ENCODE peak calls at places on chromosome 11, in six cellular contexts. S is A673; O is esophagus squamous epithelium; W is aorta; H is CD8-positive, alpha-beta T cell; M is CD4-positive, CD25-positive, alpha-beta regulatory T cell. C is an unnamed sample.

GRCh38 chr11:2702771-2703486 is 3.1 kb upstream of the KCNQ1OT1 start:
- DNase-seq in H (no peak), O (no peak), S (no peak), M (no peak), W (peak; percentile 51), C (peak; percentile 5)

GRCh38 chr11:47691979-47692378 is 23.2 kb downstream of the AGBL2 start:
- DNase-seq in W (no peak), H (no peak), S (no peak), O (no peak), M (no peak), C (no peak)

GRCh38 chr11:100632970-100633452 is 54.1 kb upstream of the ARHGAP42 start:
- DNase-seq in H (no peak), W (no peak), M (no peak), O (no peak), S (peak; percentile 46), C (peak; percentile 68)

GRCh38 chr11:36069576-36070214 is 125.8 kb downstream of the LDLRAD3 start:
- DNase-seq in O (no peak), M (no peak), W (no peak), H (no peak), S (no peak), C (no peak)

GRCh38 chr11:109729761-109730160 is 307.8 kb downstream of the C11orf87 start:
- DNase-seq in W (no peak), M (no peak), H (no peak), S (no peak), O (no peak), C (no peak)

GRCh38 chr11:6201486-6201885 is 2.5 kb downstream of the OR52W1 start:
- DNase-seq in H (no peak), O (no peak), W (no peak), S (no peak), M (no peak), C (no peak)

GRCh38 chr11:72584293-72584921 is 89.8 kb downstream of the PDE2A start:
- DNase-seq in S (no peak), M (peak; percentile 57), H (peak; percentile 57), O (no peak), W (peak; percentile 88), C (peak; percentile 53)

GRCh38 chr11:65415499-65416340 is 6.9 kb upstream of the NEAT1 start:
- DNase-seq in O (no peak), H (no peak), W (peak; percentile 69), S (no peak), M (no peak), C (peak; percentile 13)

GRCh38 chr11:120814531-120815259 is 209.2 kb upstream of the TBCEL start:
- DNase-seq in W (no peak), O (no peak), M (no peak), S (no peak), H (no peak), C (no peak)

GRCh38 chr11:107704432-107704831 is 7.4 kb downstream of the SLN start:
- DNase-seq in W (no peak), M (no peak), O (no peak), H (no peak), S (no peak), C (no peak)

GRCh38 chr11:128552783-128553661 is 34.3 kb downstream of the ETS1 start:
- DNase-seq in O (no peak), M (peak; percentile 86), H (no peak), S (peak; percentile 11), W (no peak), C (no peak)

GRCh38 chr11:128551641-128552335 is 35.6 kb downstream of the ETS1 start:
- DNase-seq in O (no peak), W (no peak), H (no peak), S (no peak), M (peak; percentile 69), C (no peak)

GRCh38 chr11:128550967-128551522 is 36.3 kb downstream of the ETS1 start:
- DNase-seq in M (peak; percentile 70), S (no peak), W (no peak), O (no peak), H (no peak), C (no peak)

GRCh38 chr11:128555606-128556005 is 31.8 kb downstream of the ETS1 start:
- DNase-seq in H (no peak), M (no peak), S (peak; percentile 24), O (no peak), W (no peak), C (no peak)

DNA sequence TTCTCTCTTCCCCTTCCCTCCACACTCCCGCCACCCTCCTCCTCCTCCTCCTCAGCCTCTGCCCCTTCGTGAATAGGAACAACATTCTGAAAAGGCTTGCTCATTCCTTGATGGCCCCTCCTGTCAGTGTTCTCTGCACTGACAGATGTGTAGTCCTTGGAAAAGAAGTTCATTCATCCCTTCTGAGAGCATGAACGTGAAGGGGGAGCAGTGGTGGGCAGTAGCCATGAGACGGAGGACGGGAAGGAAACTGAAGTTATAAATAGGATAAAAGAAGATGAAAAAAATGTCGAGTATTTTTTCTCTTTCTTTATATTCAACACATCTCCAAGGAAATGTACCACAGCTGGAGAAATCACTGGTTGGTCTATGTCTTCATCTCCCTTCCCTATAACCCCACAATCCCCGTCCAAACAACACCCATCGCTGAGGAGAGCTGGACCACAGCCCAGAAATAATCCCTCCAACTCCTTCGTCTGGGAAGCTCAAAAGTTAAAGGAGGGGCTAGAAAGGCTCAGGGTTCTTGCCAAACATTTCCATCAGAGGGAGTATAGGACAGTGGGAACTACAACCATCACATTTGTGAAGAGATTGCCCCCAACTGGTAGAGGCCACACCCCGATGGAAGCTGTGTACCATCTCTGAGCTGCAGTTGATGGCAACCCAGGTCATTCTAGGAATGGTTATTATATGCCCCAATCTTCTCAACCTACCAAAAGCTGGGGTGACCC is 33.5 kb downstream of the ETS1 start:
- DNase-seq in W (no peak), S (peak; percentile 33), M (no peak), O (no peak), H (no peak), C (no peak)
- H3K27ac ChIP-seq in W (no peak overlapping the region), S (no peak overlapping the region), M (peak overlapping the region; percentile 81), O (no peak overlapping the region), H (no peak overlapping the region), C (peak overlapping the region; percentile 95)

GRCh38 chr11:45850446-45850845 is 3.2 kb downstream of the CRY2 start:
- DNase-seq in M (no peak), O (no peak), S (no peak), H (no peak), W (no peak), C (no peak)

GRCh38 chr11:45847908-45848316 is 637 bp downstream of the CRY2 start:
- DNase-seq in H (peak; percentile 30), M (peak; percentile 86), S (peak; percentile 82), O (no peak), W (peak; percentile 81), C (peak; percentile 29)

GRCh38 chr11:45846174-45846675 is 1.1 kb upstream of the CRY2 start:
- DNase-seq in H (no peak), S (no peak), O (no peak), W (no peak), M (no peak), C (no peak)

GRCh38 chr11:45846974-45847907 is at the start of gene CRY2:
- DNase-seq in H (peak; percentile 99), M (peak; percentile 96), W (peak; percentile 100), S (peak; percentile 100), O (peak; percentile 97), C (peak; percentile 99)

DNA sequence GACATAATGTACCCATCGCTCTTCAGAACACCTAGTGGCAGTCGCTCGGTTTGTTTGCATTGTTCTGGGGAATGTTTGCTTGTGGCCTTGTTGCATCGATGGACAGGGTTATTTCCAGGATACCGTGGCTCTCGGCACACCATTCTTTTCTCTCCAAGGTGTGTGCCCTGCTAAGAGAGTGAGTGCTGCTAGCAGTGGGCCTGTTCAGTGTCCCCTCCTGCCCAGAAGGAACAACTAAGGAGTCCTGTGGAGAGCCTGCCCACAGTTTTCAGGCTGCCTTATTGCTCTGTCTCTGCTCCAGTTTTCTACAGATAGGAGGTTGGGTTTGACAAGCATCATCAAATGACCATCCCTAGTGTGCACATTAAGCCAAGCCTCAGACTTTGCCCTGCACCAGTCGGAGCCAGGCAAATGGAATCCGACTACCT is 1.4 kb downstream of the CRY2 start:
- DNase-seq in M (no peak), H (no peak), S (no peak), O (no peak), W (no peak), C (no peak)
- H3K4me3 ChIP-seq in M (peak overlapping the region; percentile 79), H (peak overlapping the region; percentile 81), S (peak overlapping the region; percentile 74), O (peak overlapping the region; percentile 91), W (peak overlapping the region; percentile 74), C (peak overlapping the region; percentile 91)

DNA sequence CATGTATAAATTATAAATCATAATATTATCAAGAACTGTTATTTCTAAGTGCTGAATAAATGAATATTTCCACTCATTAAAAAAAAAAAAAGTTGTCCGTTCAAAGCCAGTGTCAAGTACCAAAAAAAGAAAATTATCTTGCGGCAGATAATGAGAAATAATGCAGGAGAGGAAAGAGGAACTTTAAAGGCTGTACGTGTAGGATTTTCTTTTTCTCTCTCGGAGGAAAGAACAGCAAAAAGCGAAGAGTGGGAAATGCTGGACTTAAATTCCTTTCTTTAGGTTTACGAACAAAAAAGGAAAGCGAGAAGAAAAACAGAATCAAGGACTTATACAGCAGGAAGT is 999 bp upstream of the CCDC83 start:
- DNase-seq in W (no peak), H (no peak), M (no peak), O (no peak), S (no peak), C (no peak)
- H3K27ac ChIP-seq in W (no peak overlapping the region), H (peak overlapping the region; percentile 75), M (peak overlapping the region; percentile 61), O (peak overlapping the region; percentile 81), S (peak overlapping the region; percentile 70), C (peak overlapping the region; percentile 91)

GRCh38 chr11:122757201-122757600 is 81.1 kb upstream of the CRTAM start:
- DNase-seq in H (no peak), O (no peak), M (no peak), S (no peak), W (no peak), C (no peak)
- H3K4me3 ChIP-seq in H (no peak overlapping the region), O (no peak overlapping the region), M (no peak overlapping the region), S (no peak overlapping the region), W (no peak overlapping the region), C (no peak overlapping the region)

DNA sequence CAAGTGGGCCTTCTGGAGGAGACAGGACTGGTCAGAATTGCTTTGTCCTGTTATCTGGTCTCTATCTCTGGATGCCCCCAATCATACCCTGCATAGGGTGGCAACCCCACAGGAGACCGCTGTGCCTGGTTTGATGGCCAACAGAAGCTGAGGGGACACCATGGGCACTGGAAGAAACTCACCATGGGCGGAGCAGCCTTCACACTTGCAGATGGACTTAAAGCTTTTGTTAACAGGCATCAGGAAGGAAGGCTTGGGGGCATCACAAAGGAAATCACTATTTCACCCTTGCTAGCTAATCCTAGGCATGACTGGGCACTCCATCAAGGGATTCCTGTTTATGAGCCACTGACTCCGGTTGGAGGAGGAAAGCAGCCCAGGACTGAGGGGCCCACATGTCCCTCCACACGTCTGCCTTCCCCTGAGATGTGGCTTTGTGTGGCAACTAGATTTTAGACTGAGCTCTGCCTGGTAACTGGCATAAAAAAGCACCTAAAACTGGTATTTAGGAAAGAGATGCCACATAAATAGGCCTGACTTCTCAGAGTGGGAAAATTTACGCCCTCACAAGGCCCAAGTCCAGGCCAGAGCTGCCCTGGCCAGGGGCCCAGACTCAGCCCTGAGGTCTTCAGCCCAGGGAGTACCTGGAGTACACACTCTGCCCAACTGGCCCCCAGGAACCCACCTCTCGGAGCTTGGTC is 57.0 kb upstream of the LYVE1 start:
- DNase-seq in H (no peak), S (no peak), W (no peak), O (no peak), M (no peak), C (no peak)
- H3K27ac ChIP-seq in H (no peak overlapping the region), S (peak overlapping the region; percentile 52), W (peak overlapping the region; percentile 62), O (peak overlapping the region; percentile 51), M (no peak overlapping the region), C (peak overlapping the region; percentile 44)

GRCh38 chr11:26976389-26976788 is 17.5 kb upstream of the FIBIN start:
- DNase-seq in M (no peak), O (no peak), H (no peak), W (no peak), S (peak; percentile 48), C (no peak)
- H3K4me3 ChIP-seq in M (no peak overlapping the region), O (no peak overlapping the region), H (no peak overlapping the region), W (no peak overlapping the region), S (no peak overlapping the region), C (no peak overlapping the region)